ENCODE peak calls at places on chromosomes 13 and 19, in seven cellular contexts. S is breast epithelium, R is A549, M is IMR-90, K is esophagus squamous epithelium, V is suprapubic skin, P is K562. D is an unnamed sample.

GRCh38 chr19:41974652-41975051 is 15.5 kb upstream of the RABAC1 start:
- DNase-seq in S (no peak), R (no peak), M (no peak), K (no peak), V (no peak), P (no peak), D (no peak)

GRCh38 chr13:85108356-85108755 is 690.9 kb downstream of the SLITRK6 start:
- DNase-seq in S (no peak), R (no peak), M (no peak), K (no peak), V (peak; percentile 58), P (no peak), D (peak; percentile 4)

GRCh38 chr19:732325-733069 is 18.4 kb upstream of the MISP start:
- DNase-seq in S (no peak), R (no peak), M (no peak), K (no peak), V (no peak), P (no peak), D (no peak)

GRCh38 chr19:46824887-46825730 is 25.5 kb downstream of the AP2S1 start:
- DNase-seq in S (no peak), R (no peak), M (no peak), K (no peak), V (no peak), P (no peak), D (no peak)

GRCh38 chr13:89726690-89727435 is 1620.6 kb upstream of the MIR17HG start:
- DNase-seq in S (no peak), R (no peak), M (peak; percentile 46), K (no peak), V (no peak), P (no peak), D (no peak)

GRCh38 chr13:92074658-92075057 is 676.2 kb downstream of the GPC5 start:
- DNase-seq in S (no peak), R (no peak), M (no peak), K (no peak), V (no peak), P (no peak), D (no peak)

GRCh38 chr19:15437355-15438123 is 12.2 kb downstream of the WIZ start:
- DNase-seq in S (no peak), R (no peak), M (peak; percentile 74), K (no peak), V (peak; percentile 59), P (no peak), D (no peak)

GRCh38 chr19:1275976-1276619 is 768 bp downstream of the FAM174C start:
- DNase-seq in S (no peak), R (no peak), M (no peak), K (no peak), V (no peak), P (no peak), D (peak; percentile 33)

GRCh38 chr13:97257800-97258799 is 36.0 kb downstream of the MBNL2 start:
- DNase-seq in S (peak; percentile 48), R (peak; percentile 85), M (peak; percentile 90), K (no peak), V (peak; percentile 89), P (peak; percentile 64), D (no peak)

GRCh38 chr13:60755380-60756163 is 358.6 kb downstream of the TDRD3 start:
- DNase-seq in S (no peak), R (no peak), M (no peak), K (no peak), V (no peak), P (no peak), D (no peak)

GRCh38 chr19:55620951-55621672 is 3.3 kb downstream of the ZNF784 start:
- DNase-seq in S (no peak), R (no peak), M (no peak), K (no peak), V (peak; percentile 68), P (peak; percentile 6), D (no peak)

GRCh38 chr19:47663435-47663910 is 49.7 kb upstream of the EHD2 start:
- DNase-seq in S (no peak), R (no peak), M (peak; percentile 96), K (no peak), V (no peak), P (no peak), D (no peak)

GRCh38 chr19:326851-327250 is 17.7 kb downstream of the MIER2 start:
- DNase-seq in S (no peak), R (no peak), M (no peak), K (no peak), V (no peak), P (no peak), D (no peak)

GRCh38 chr13:46801831-46802230 is 4.9 kb upstream of the ESD start:
- DNase-seq in S (no peak), R (no peak), M (peak; percentile 13), K (no peak), V (no peak), P (no peak), D (no peak)

GRCh38 chr19:46308510-46308909 is 11.7 kb downstream of the HIF3A start:
- DNase-seq in S (no peak), R (no peak), M (no peak), K (no peak), V (no peak), P (no peak), D (no peak)

GRCh38 chr13:79642596-79642995 is 161.6 kb downstream of the NDFIP2 start:
- DNase-seq in S (no peak), R (no peak), M (no peak), K (no peak), V (no peak), P (no peak), D (no peak)

GRCh38 chr19:2529473-2529918 is 53.6 kb downstream of the GADD45B start:
- DNase-seq in S (peak; percentile 68), R (peak; percentile 68), M (peak; percentile 96), K (no peak), V (no peak), P (no peak), D (no peak)

GRCh38 chr19:33405491-33406461 is 32.3 kb downstream of the CEBPG start:
- DNase-seq in S (no peak), R (no peak), M (no peak), K (no peak), V (peak; percentile 64), P (no peak), D (no peak)

GRCh38 chr19:55623130-55623868 is 1.1 kb downstream of the ZNF784 start:
- DNase-seq in S (no peak), R (no peak), M (no peak), K (no peak), V (no peak), P (peak; percentile 40), D (no peak)

GRCh38 chr19:29075149-29075548 is 137.8 kb downstream of the UQCRFS1 start:
- DNase-seq in S (no peak), R (no peak), M (no peak), K (no peak), V (no peak), P (no peak), D (no peak)

GRCh38 chr13:41740479-41740878 is 220.4 kb downstream of the VWA8 start:
- DNase-seq in S (no peak), R (no peak), M (no peak), K (no peak), V (no peak), P (no peak), D (no peak)

GRCh38 chr19:49503582-49503962 is 7.3 kb downstream of the RPS11 start:
- DNase-seq in S (no peak), R (no peak), M (no peak), K (no peak), V (no peak), P (no peak), D (no peak)

GRCh38 chr19:37172368-37173366 is at the start of gene ZNF585A:
- DNase-seq in S (peak; percentile 93), R (peak; percentile 89), M (peak; percentile 97), K (peak; percentile 80), V (peak; percentile 93), P (peak; percentile 77), D (peak; percentile 95)

GRCh38 chr19:40228863-40229262 is 2.4 kb upstream of the CCNP start:
- DNase-seq in S (no peak), R (no peak), M (no peak), K (no peak), V (no peak), P (no peak), D (no peak)

GRCh38 chr19:10137751-10138682 is 18.3 kb upstream of the EIF3G start:
- DNase-seq in S (no peak), R (no peak), M (no peak), K (no peak), V (no peak), P (no peak), D (no peak)
- H3K4me1 ChIP-seq in S (no peaks in the 10 kb centered on the region), R (no peaks in the 10 kb centered on the region), M (no peaks in the 10 kb centered on the region), K (no peaks in the 10 kb centered on the region), V (no peaks in the 10 kb centered on the region), P (no peaks in the 10 kb centered on the region), D (no peaks in the 10 kb centered on the region)

GRCh38 chr19:45273532-45273877 is 22.4 kb downstream of the MARK4 start:
- DNase-seq in S (no peak), R (no peak), M (no peak), K (no peak), V (no peak), P (no peak), D (no peak)
- TF ChIP-seq POLR2A in S (no peak), R (no peak), M (no peak), K (no peak), V (no peak), P (no peak), D (no peak)

GRCh38 chr19:30226464-30227070 is 145.6 kb upstream of the ZNF536 start:
- DNase-seq in S (no peak), R (peak; percentile 40), M (no peak), K (no peak), V (no peak), P (no peak), D (no peak)
- H3K4me3 ChIP-seq in S (peak overlapping the region; percentile 60), R (peak overlapping the region; percentile 71), M (no peak overlapping the region), K (peak overlapping the region; percentile 46), V (peak overlapping the region; percentile 64), P (no peak overlapping the region), D (peak overlapping the region; percentile 52)

DNA sequence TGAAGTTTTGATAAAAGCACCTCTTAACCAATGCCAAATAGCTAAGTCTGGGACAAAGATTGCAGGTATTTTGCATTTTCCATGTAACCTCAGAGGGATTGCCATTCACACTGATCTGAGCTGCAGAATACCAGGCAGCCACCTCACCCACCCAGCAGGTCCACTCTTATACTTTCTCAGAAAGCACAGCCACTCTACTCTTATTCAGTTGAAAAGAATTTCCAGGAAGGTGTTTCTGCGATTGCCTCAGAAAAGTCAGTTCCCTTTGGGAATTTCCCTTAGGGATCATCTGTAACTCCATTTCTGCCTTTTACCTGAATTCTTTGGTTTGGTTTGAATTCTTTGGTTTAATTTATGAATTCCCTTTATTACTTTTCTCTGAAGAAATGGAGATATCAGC is 909 bp upstream of the ALOX5AP start:
- DNase-seq in S (no peak), R (no peak), M (peak; percentile 74), K (no peak), V (no peak), P (no peak), D (no peak)
- H3K4me1 ChIP-seq in S (no peaks in the 10 kb centered on the region), R (peaks cover 17% of the 10 kb centered on the region), M (peaks cover 10% of the 10 kb centered on the region), K (no peaks in the 10 kb centered on the region), V (no peaks in the 10 kb centered on the region), P (no peaks in the 10 kb centered on the region), D (no peaks in the 10 kb centered on the region)

GRCh38 chr19:6135367-6135766 is at the start of gene ACSBG2:
- DNase-seq in S (no peak), R (no peak), M (no peak), K (no peak), V (no peak), P (no peak), D (no peak)

GRCh38 chr19:6138511-6138910 is 3.0 kb downstream of the ACSBG2 start:
- DNase-seq in S (no peak), R (no peak), M (no peak), K (no peak), V (no peak), P (no peak), D (no peak)

GRCh38 chr19:6138066-6138465 is 2.6 kb downstream of the ACSBG2 start:
- DNase-seq in S (no peak), R (no peak), M (no peak), K (no peak), V (no peak), P (no peak), D (no peak)

GRCh38 chr19:6141217-6141616 is 5.8 kb downstream of the ACSBG2 start:
- DNase-seq in S (no peak), R (no peak), M (no peak), K (no peak), V (no peak), P (no peak), D (no peak)
- TF ChIP-seq POLR2A in S (no peak), R (no peak), M (no peak), K (no peak), V (no peak), P (no peak), D (no peak)